ENCODE peak calls at places on chromosomes 5 and 9, in nine cellular contexts. U is skeletal muscle cell; K is NCI-H774; E is kidney tubule cell; V is AG04450; Q is NCI-H146; Y is stimulated activated CD8-positive, alpha-beta memory T cell treated with anti-CD3 and anti-CD28 coated beads, Interleukin-4, amount 100 ng/mL, for 4 hours; N is gastrocnemius medialis; S is T-helper 2 cell. L is an unnamed sample.

GRCh38 chr5:138972836-138973235 is 97.7 kb upstream of the LRRTM2 start:
- DNase-seq in Y (no peak), E (no peak), Q (peak; percentile 65), N (no peak), V (no peak), U (no peak), S (no peak), K (peak; percentile 35), L (no peak)

GRCh38 chr5:40383719-40384651 is 295.7 kb upstream of the PTGER4 start:
- DNase-seq in U (no peak), Q (no peak), K (no peak), Y (no peak), V (peak; percentile 44), S (peak; percentile 89), E (peak; percentile 91), N (no peak), L (no peak)

GRCh38 chr5:1512541-1513291 is 11.0 kb downstream of the LPCAT1 start:
- DNase-seq in E (no peak), Q (peak; percentile 39), K (peak; percentile 89), V (no peak), S (no peak), N (peak; percentile 7), U (no peak), Y (no peak), L (peak; percentile 14)

GRCh38 chr5:93891491-93892480 is 150.4 kb upstream of the POU5F2 start:
- DNase-seq in N (no peak), S (no peak), Y (no peak), Q (peak; percentile 86), U (no peak), E (no peak), V (no peak), K (peak; percentile 93), L (no peak)

GRCh38 chr5:173496883-173497255 is 119.6 kb downstream of the BOD1 start:
- DNase-seq in Y (no peak), U (no peak), V (no peak), K (no peak), N (no peak), S (no peak), E (no peak), Q (no peak), L (no peak)

GRCh38 chr5:142016576-142016975 is 3.7 kb upstream of the GNPDA1 start:
- DNase-seq in S (peak; percentile 93), Y (no peak), E (peak; percentile 49), Q (no peak), U (no peak), N (no peak), V (no peak), K (no peak), L (no peak)

GRCh38 chr5:41787257-41787656 is 83.0 kb downstream of the OXCT1 start:
- DNase-seq in K (no peak), Q (no peak), N (no peak), U (no peak), V (no peak), S (no peak), E (peak; percentile 15), Y (no peak), L (no peak)

GRCh38 chr9:92206490-92206889 is 87.0 kb downstream of the IARS1 start:
- DNase-seq in E (peak; percentile 6), K (no peak), V (no peak), U (peak; percentile 14), S (no peak), N (no peak), Y (no peak), Q (no peak), L (no peak)